ENCODE peak calls at places on chromosome 18, in nine cellular contexts. One of them, this sample, is unnamed. For H3K4me1, the result is how much of the 10 kb centered on the place peaks cover.

GRCh38 chr18:63216497-63216896 is 103.1 kb downstream of the BCL2 start:
- DNase-seq in A549: no peak
- DNase-seq in tibial artery: no peak
- DNase-seq in neuronal stem cell: no peak
- DNase-seq in cardiac muscle cell: no peak
- DNase-seq in right atrium auricular region: no peak
- DNase-seq in transverse colon: no peak
- DNase-seq in mucosa of descending colon: no peak
- DNase-seq in fibroblast of lung: no peak
- DNase-seq in this sample: no peak

GRCh38 chr18:41922171-41922570 is 32.9 kb upstream of the PIK3C3 start:
- DNase-seq in tibial artery: no peak
- DNase-seq in cardiac muscle cell: no peak
- DNase-seq in A549: no peak
- DNase-seq in right atrium auricular region: no peak
- DNase-seq in mucosa of descending colon: no peak
- DNase-seq in transverse colon: no peak
- DNase-seq in fibroblast of lung: peak
- DNase-seq in neuronal stem cell: no peak
- DNase-seq in this sample: no peak

GRCh38 chr18:58290059-58290747 is 246.2 kb downstream of the NEDD4L start:
- DNase-seq in A549: no peak
- DNase-seq in transverse colon: no peak
- DNase-seq in mucosa of descending colon: no peak
- DNase-seq in fibroblast of lung: peak
- DNase-seq in right atrium auricular region: no peak
- DNase-seq in tibial artery: no peak
- DNase-seq in neuronal stem cell: no peak
- DNase-seq in cardiac muscle cell: no peak
- DNase-seq in this sample: no peak

GRCh38 chr18:394997-395383 is 105.5 kb downstream of the COLEC12 start:
- DNase-seq in fibroblast of lung: peak
- DNase-seq in mucosa of descending colon: no peak
- DNase-seq in neuronal stem cell: no peak
- DNase-seq in tibial artery: no peak
- DNase-seq in A549: no peak
- DNase-seq in cardiac muscle cell: peak
- DNase-seq in transverse colon: no peak
- DNase-seq in right atrium auricular region: no peak
- DNase-seq in this sample: no peak

GRCh38 chr18:37900281-37900680 is 334.7 kb upstream of the CELF4 start:
- DNase-seq in neuronal stem cell: no peak
- DNase-seq in right atrium auricular region: no peak
- DNase-seq in A549: no peak
- DNase-seq in fibroblast of lung: no peak
- DNase-seq in transverse colon: no peak
- DNase-seq in cardiac muscle cell: no peak
- DNase-seq in tibial artery: no peak
- DNase-seq in mucosa of descending colon: no peak
- DNase-seq in this sample: no peak

GRCh38 chr18:11871501-11871900 is 20.3 kb downstream of the CHMP1B start:
- DNase-seq in transverse colon: no peak
- DNase-seq in A549: no peak
- DNase-seq in tibial artery: no peak
- DNase-seq in mucosa of descending colon: no peak
- DNase-seq in fibroblast of lung: no peak
- DNase-seq in cardiac muscle cell: no peak
- DNase-seq in right atrium auricular region: no peak
- DNase-seq in neuronal stem cell: no peak
- DNase-seq in this sample: no peak

GRCh38 chr18:12394428-12394827 is 13.3 kb upstream of the PRELID3A start:
- DNase-seq in fibroblast of lung: no peak
- DNase-seq in right atrium auricular region: no peak
- DNase-seq in A549: no peak
- DNase-seq in neuronal stem cell: no peak
- DNase-seq in cardiac muscle cell: peak
- DNase-seq in mucosa of descending colon: no peak
- DNase-seq in tibial artery: no peak
- DNase-seq in transverse colon: peak
- DNase-seq in this sample: no peak

GRCh38 chr18:62964432-62964831 is 249.1 kb downstream of the PHLPP1 start:
- DNase-seq in cardiac muscle cell: no peak
- DNase-seq in neuronal stem cell: no peak
- DNase-seq in transverse colon: no peak
- DNase-seq in A549: no peak
- DNase-seq in tibial artery: no peak
- DNase-seq in right atrium auricular region: no peak
- DNase-seq in fibroblast of lung: no peak
- DNase-seq in mucosa of descending colon: no peak
- DNase-seq in this sample: no peak

GRCh38 chr18:9137168-9138066 is 836 bp downstream of the ANKRD12 start:
- DNase-seq in fibroblast of lung: peak
- DNase-seq in A549: peak
- DNase-seq in tibial artery: peak
- DNase-seq in right atrium auricular region: no peak
- DNase-seq in neuronal stem cell: peak
- DNase-seq in cardiac muscle cell: peak
- DNase-seq in mucosa of descending colon: peak
- DNase-seq in transverse colon: peak
- DNase-seq in this sample: peak

GRCh38 chr18:7132356-7133115 is 14.9 kb upstream of the LAMA1 start:
- DNase-seq in transverse colon: no peak
- DNase-seq in fibroblast of lung: no peak
- DNase-seq in tibial artery: no peak
- DNase-seq in mucosa of descending colon: no peak
- DNase-seq in A549: no peak
- DNase-seq in right atrium auricular region: no peak
- DNase-seq in neuronal stem cell: no peak
- DNase-seq in cardiac muscle cell: no peak
- DNase-seq in this sample: no peak
- H3K4me3 ChIP-seq in transverse colon: no peak
- H3K4me3 ChIP-seq in fibroblast of lung: no peak
- H3K4me3 ChIP-seq in tibial artery: no peak
- H3K4me3 ChIP-seq in mucosa of descending colon: no peak
- H3K4me3 ChIP-seq in A549: no peak
- H3K4me3 ChIP-seq in right atrium auricular region: no peak
- H3K4me3 ChIP-seq in neuronal stem cell: no peak
- H3K4me3 ChIP-seq in cardiac muscle cell: no peak
- H3K4me3 ChIP-seq in this sample: no peak

DNA sequence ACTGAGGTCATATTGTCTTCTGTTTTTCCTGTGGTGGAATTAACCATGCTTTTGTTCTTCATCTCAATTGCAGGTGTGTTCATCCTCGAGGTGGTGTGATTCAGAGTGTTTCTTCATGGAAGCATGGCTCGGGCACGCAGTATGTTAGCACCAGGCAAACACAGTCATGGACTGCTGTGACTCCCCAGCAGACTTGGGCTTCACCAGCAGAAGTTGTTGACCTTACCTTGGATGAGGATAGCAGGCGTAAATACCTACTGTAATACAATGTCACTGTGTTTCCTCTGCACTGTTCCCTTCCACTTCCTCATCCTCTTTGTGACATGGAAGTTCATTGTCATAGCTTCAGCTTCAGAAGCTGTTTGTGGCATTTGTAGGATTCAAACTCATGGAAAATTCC is 158.7 kb downstream of the HAUS1 start:
- DNase-seq in neuronal stem cell: no peak
- DNase-seq in cardiac muscle cell: no peak
- DNase-seq in tibial artery: no peak
- DNase-seq in A549: no peak
- DNase-seq in right atrium auricular region: no peak
- DNase-seq in fibroblast of lung: no peak
- DNase-seq in transverse colon: no peak
- DNase-seq in mucosa of descending colon: no peak
- DNase-seq in this sample: no peak
- H3K4me1 ChIP-seq in neuronal stem cell: under half
- H3K4me1 ChIP-seq in cardiac muscle cell: under half
- H3K4me1 ChIP-seq in tibial artery: under half
- H3K4me1 ChIP-seq in A549: under half
- H3K4me1 ChIP-seq in right atrium auricular region: under half
- H3K4me1 ChIP-seq in fibroblast of lung: under half
- H3K4me1 ChIP-seq in transverse colon: under half
- H3K4me1 ChIP-seq in mucosa of descending colon: under half
- H3K4me1 ChIP-seq in this sample: under half

DNA sequence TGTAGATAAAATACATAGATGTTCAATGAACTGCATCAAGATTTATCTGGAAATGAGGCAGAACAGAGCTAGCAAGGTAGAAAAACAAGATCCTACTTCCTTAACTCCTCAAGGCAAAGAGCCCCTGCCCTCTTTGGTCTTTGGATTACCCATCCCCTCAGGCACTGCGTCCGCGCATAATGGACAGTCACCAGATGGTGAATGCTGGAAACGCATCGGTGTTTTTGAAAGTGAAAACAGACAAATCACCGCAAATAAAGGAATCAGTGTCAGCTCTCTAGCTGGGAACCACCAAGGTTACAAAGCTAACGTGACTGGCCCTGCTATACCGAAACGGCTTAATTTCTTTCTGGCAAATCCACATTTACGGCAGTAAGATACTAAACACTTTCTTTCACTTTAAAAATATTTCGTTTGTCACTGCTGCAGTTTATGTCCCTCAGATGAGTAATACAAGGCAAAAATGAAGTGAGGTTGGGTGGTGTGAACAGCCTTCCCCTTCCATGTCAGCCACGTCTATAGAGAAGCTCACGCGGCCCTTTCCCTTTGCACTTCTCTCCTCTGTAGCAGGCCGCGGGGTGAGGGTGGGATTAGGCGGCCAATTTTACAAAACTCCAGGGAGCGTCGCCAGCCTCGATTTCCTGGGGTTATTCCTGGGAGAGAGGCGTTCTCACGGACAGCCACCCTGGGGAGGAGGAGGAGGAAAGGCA is 620 bp upstream of the GALR1 start:
- DNase-seq in tibial artery: no peak
- DNase-seq in mucosa of descending colon: no peak
- DNase-seq in neuronal stem cell: peak
- DNase-seq in fibroblast of lung: no peak
- DNase-seq in cardiac muscle cell: no peak
- DNase-seq in A549: no peak
- DNase-seq in transverse colon: no peak
- DNase-seq in right atrium auricular region: no peak
- DNase-seq in this sample: no peak
- H3K4me3 ChIP-seq in tibial artery: peak
- H3K4me3 ChIP-seq in mucosa of descending colon: no peak
- H3K4me3 ChIP-seq in neuronal stem cell: no peak
- H3K4me3 ChIP-seq in fibroblast of lung: no peak
- H3K4me3 ChIP-seq in cardiac muscle cell: peak
- H3K4me3 ChIP-seq in A549: peak
- H3K4me3 ChIP-seq in transverse colon: peak
- H3K4me3 ChIP-seq in right atrium auricular region: no peak
- H3K4me3 ChIP-seq in this sample: no peak

GRCh38 chr18:13558132-13558531 is 168.2 kb downstream of the FAM210A start:
- DNase-seq in mucosa of descending colon: no peak
- DNase-seq in right atrium auricular region: peak
- DNase-seq in transverse colon: no peak
- DNase-seq in tibial artery: no peak
- DNase-seq in fibroblast of lung: peak
- DNase-seq in A549: peak
- DNase-seq in neuronal stem cell: peak
- DNase-seq in cardiac muscle cell: peak
- DNase-seq in this sample: peak

GRCh38 chr18:13558790-13559189 is 167.6 kb downstream of the FAM210A start:
- DNase-seq in cardiac muscle cell: no peak
- DNase-seq in right atrium auricular region: no peak
- DNase-seq in fibroblast of lung: no peak
- DNase-seq in neuronal stem cell: no peak
- DNase-seq in transverse colon: no peak
- DNase-seq in mucosa of descending colon: no peak
- DNase-seq in tibial artery: no peak
- DNase-seq in A549: no peak
- DNase-seq in this sample: no peak

GRCh38 chr18:13563390-13563805 is 163.0 kb downstream of the FAM210A start:
- DNase-seq in fibroblast of lung: no peak
- DNase-seq in tibial artery: peak
- DNase-seq in transverse colon: no peak
- DNase-seq in mucosa of descending colon: no peak
- DNase-seq in neuronal stem cell: no peak
- DNase-seq in cardiac muscle cell: peak
- DNase-seq in right atrium auricular region: no peak
- DNase-seq in A549: no peak
- DNase-seq in this sample: peak

GRCh38 chr18:13562494-13563029 is 163.8 kb downstream of the FAM210A start:
- DNase-seq in right atrium auricular region: no peak
- DNase-seq in transverse colon: no peak
- DNase-seq in mucosa of descending colon: no peak
- DNase-seq in tibial artery: no peak
- DNase-seq in cardiac muscle cell: peak
- DNase-seq in fibroblast of lung: no peak
- DNase-seq in A549: no peak
- DNase-seq in neuronal stem cell: no peak
- DNase-seq in this sample: no peak

DNA sequence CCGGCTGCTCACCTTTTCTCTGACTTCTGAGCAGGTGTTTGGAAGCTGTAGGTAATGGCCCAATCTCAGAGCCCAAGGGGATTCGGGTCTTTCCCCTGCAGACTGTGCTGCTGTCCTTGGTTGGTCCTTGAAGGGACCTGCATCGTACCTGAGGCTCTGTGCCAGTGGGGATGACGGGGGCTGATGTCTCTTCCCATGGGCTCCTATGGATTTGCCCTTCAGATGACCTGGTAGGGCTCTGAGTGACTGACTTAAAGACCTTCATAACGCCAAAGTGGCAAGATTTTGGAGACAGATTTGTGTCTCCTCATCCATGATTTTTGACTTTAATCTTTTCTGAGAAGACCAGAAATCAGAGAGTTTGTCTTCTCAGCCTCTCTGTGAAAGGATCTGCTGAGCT is 166.1 kb downstream of the FAM210A start:
- DNase-seq in right atrium auricular region: no peak
- DNase-seq in tibial artery: no peak
- DNase-seq in neuronal stem cell: no peak
- DNase-seq in A549: no peak
- DNase-seq in mucosa of descending colon: no peak
- DNase-seq in fibroblast of lung: no peak
- DNase-seq in cardiac muscle cell: no peak
- DNase-seq in transverse colon: no peak
- DNase-seq in this sample: no peak
- H3K4me1 ChIP-seq in right atrium auricular region: under half
- H3K4me1 ChIP-seq in tibial artery: under half
- H3K4me1 ChIP-seq in neuronal stem cell: under half
- H3K4me1 ChIP-seq in A549: under half
- H3K4me1 ChIP-seq in mucosa of descending colon: under half
- H3K4me1 ChIP-seq in fibroblast of lung: under half
- H3K4me1 ChIP-seq in cardiac muscle cell: under half
- H3K4me1 ChIP-seq in transverse colon: under half
- H3K4me1 ChIP-seq in this sample: under half

GRCh38 chr18:45270289-45270771 is 344.9 kb upstream of the SLC14A2 start:
- DNase-seq in fibroblast of lung: peak
- DNase-seq in cardiac muscle cell: no peak
- DNase-seq in mucosa of descending colon: no peak
- DNase-seq in transverse colon: no peak
- DNase-seq in right atrium auricular region: no peak
- DNase-seq in A549: no peak
- DNase-seq in neuronal stem cell: no peak
- DNase-seq in tibial artery: no peak
- DNase-seq in this sample: no peak
- H3K4me3 ChIP-seq in fibroblast of lung: no peak
- H3K4me3 ChIP-seq in cardiac muscle cell: no peak
- H3K4me3 ChIP-seq in mucosa of descending colon: no peak
- H3K4me3 ChIP-seq in transverse colon: no peak
- H3K4me3 ChIP-seq in right atrium auricular region: no peak
- H3K4me3 ChIP-seq in A549: no peak
- H3K4me3 ChIP-seq in neuronal stem cell: no peak
- H3K4me3 ChIP-seq in tibial artery: no peak
- H3K4me3 ChIP-seq in this sample: no peak

GRCh38 chr18:6313427-6313826 is 101.3 kb downstream of the L3MBTL4 start:
- DNase-seq in mucosa of descending colon: no peak
- DNase-seq in tibial artery: no peak
- DNase-seq in A549: no peak
- DNase-seq in cardiac muscle cell: no peak
- DNase-seq in neuronal stem cell: no peak
- DNase-seq in transverse colon: no peak
- DNase-seq in right atrium auricular region: no peak
- DNase-seq in fibroblast of lung: no peak
- DNase-seq in this sample: peak
- H3K4me1 ChIP-seq in mucosa of descending colon: under half
- H3K4me1 ChIP-seq in tibial artery: under half
- H3K4me1 ChIP-seq in A549: under half
- H3K4me1 ChIP-seq in cardiac muscle cell: under half
- H3K4me1 ChIP-seq in neuronal stem cell: under half
- H3K4me1 ChIP-seq in transverse colon: under half
- H3K4me1 ChIP-seq in right atrium auricular region: under half
- H3K4me1 ChIP-seq in fibroblast of lung: under half
- H3K4me1 ChIP-seq in this sample: under half